ENCODE peak calls at places on chromosomes 6 and 20, in nine cellular contexts. One of them, this sample, is unnamed. For H3K9me3, the result is how much of the 10 kb centered on the place peaks cover.

GRCh38 chr6:29082457-29082856 is 4.7 kb downstream of the OR2B3 start:
- DNase-seq in CD4-positive, alpha-beta T cell: no peak
- DNase-seq in SK-N-SH: no peak
- DNase-seq in hepatocyte: no peak
- DNase-seq in tibial nerve: no peak
- DNase-seq in IMR-90: no peak
- DNase-seq in ovary: no peak
- DNase-seq in tibial artery: no peak
- DNase-seq in endodermal cell: no peak
- DNase-seq in this sample: no peak

GRCh38 chr20:1299522-1299921 is 29.4 kb downstream of the SDCBP2 start:
- DNase-seq in CD4-positive, alpha-beta T cell: peak
- DNase-seq in SK-N-SH: peak
- DNase-seq in hepatocyte: no peak
- DNase-seq in tibial nerve: no peak
- DNase-seq in IMR-90: no peak
- DNase-seq in ovary: no peak
- DNase-seq in tibial artery: peak
- DNase-seq in endodermal cell: peak
- DNase-seq in this sample: no peak

GRCh38 chr6:13256614-13257013 is 71.7 kb downstream of the TBC1D7 start:
- DNase-seq in CD4-positive, alpha-beta T cell: no peak
- DNase-seq in SK-N-SH: no peak
- DNase-seq in hepatocyte: no peak
- DNase-seq in tibial nerve: peak
- DNase-seq in IMR-90: no peak
- DNase-seq in ovary: no peak
- DNase-seq in tibial artery: no peak
- DNase-seq in endodermal cell: no peak
- DNase-seq in this sample: peak

GRCh38 chr20:17859002-17859615 is 109.5 kb downstream of the SNX5 start:
- DNase-seq in CD4-positive, alpha-beta T cell: no peak
- DNase-seq in SK-N-SH: no peak
- DNase-seq in hepatocyte: no peak
- DNase-seq in tibial nerve: no peak
- DNase-seq in IMR-90: no peak
- DNase-seq in ovary: no peak
- DNase-seq in tibial artery: no peak
- DNase-seq in endodermal cell: no peak
- DNase-seq in this sample: no peak

GRCh38 chr20:61649879-61650200 is 397.8 kb downstream of the CDH4 start:
- DNase-seq in CD4-positive, alpha-beta T cell: no peak
- DNase-seq in SK-N-SH: no peak
- DNase-seq in hepatocyte: no peak
- DNase-seq in tibial nerve: no peak
- DNase-seq in IMR-90: no peak
- DNase-seq in ovary: no peak
- DNase-seq in tibial artery: no peak
- DNase-seq in endodermal cell: no peak
- DNase-seq in this sample: no peak

GRCh38 chr6:164417537-164417936 is 891.9 kb downstream of the C6orf118 start:
- DNase-seq in CD4-positive, alpha-beta T cell: no peak
- DNase-seq in SK-N-SH: no peak
- DNase-seq in hepatocyte: no peak
- DNase-seq in tibial nerve: no peak
- DNase-seq in IMR-90: no peak
- DNase-seq in ovary: no peak
- DNase-seq in tibial artery: no peak
- DNase-seq in endodermal cell: peak
- DNase-seq in this sample: no peak

GRCh38 chr20:47551240-47551639 is 49.6 kb downstream of the NCOA3 start:
- DNase-seq in CD4-positive, alpha-beta T cell: no peak
- DNase-seq in SK-N-SH: no peak
- DNase-seq in hepatocyte: no peak
- DNase-seq in tibial nerve: no peak
- DNase-seq in IMR-90: no peak
- DNase-seq in ovary: no peak
- DNase-seq in tibial artery: no peak
- DNase-seq in endodermal cell: no peak
- DNase-seq in this sample: no peak

GRCh38 chr20:387520-387919 is 7.0 kb downstream of the TRIB3 start:
- DNase-seq in CD4-positive, alpha-beta T cell: no peak
- DNase-seq in SK-N-SH: no peak
- DNase-seq in hepatocyte: no peak
- DNase-seq in tibial nerve: no peak
- DNase-seq in IMR-90: no peak
- DNase-seq in ovary: no peak
- DNase-seq in tibial artery: no peak
- DNase-seq in endodermal cell: no peak
- DNase-seq in this sample: no peak

GRCh38 chr20:31833931-31834521 is 11.4 kb downstream of the FOXS1 start:
- DNase-seq in CD4-positive, alpha-beta T cell: no peak
- DNase-seq in SK-N-SH: no peak
- DNase-seq in hepatocyte: no peak
- DNase-seq in tibial nerve: no peak
- DNase-seq in IMR-90: no peak
- DNase-seq in ovary: no peak
- DNase-seq in tibial artery: no peak
- DNase-seq in endodermal cell: no peak
- DNase-seq in this sample: no peak

GRCh38 chr6:107458687-107459282 is 579 bp downstream of the PDSS2 start:
- DNase-seq in CD4-positive, alpha-beta T cell: peak
- DNase-seq in SK-N-SH: no peak
- DNase-seq in hepatocyte: peak
- DNase-seq in tibial nerve: no peak
- DNase-seq in IMR-90: peak
- DNase-seq in ovary: no peak
- DNase-seq in tibial artery: no peak
- DNase-seq in endodermal cell: no peak
- DNase-seq in this sample: no peak

GRCh38 chr20:38298768-38299288 is 5.1 kb upstream of the BPI start:
- DNase-seq in CD4-positive, alpha-beta T cell: no peak
- DNase-seq in SK-N-SH: peak
- DNase-seq in hepatocyte: peak
- DNase-seq in tibial nerve: peak
- DNase-seq in IMR-90: peak
- DNase-seq in ovary: peak
- DNase-seq in tibial artery: peak
- DNase-seq in endodermal cell: no peak
- DNase-seq in this sample: peak

GRCh38 chr6:98657764-98658163 is 176.6 kb upstream of the POU3F2 start:
- DNase-seq in CD4-positive, alpha-beta T cell: no peak
- DNase-seq in SK-N-SH: no peak
- DNase-seq in hepatocyte: peak
- DNase-seq in tibial nerve: peak
- DNase-seq in IMR-90: peak
- DNase-seq in ovary: no peak
- DNase-seq in tibial artery: no peak
- DNase-seq in endodermal cell: peak
- DNase-seq in this sample: no peak

GRCh38 chr6:56268266-56268665 is 20.9 kb upstream of the COL21A1 start:
- DNase-seq in CD4-positive, alpha-beta T cell: no peak
- DNase-seq in SK-N-SH: no peak
- DNase-seq in hepatocyte: no peak
- DNase-seq in tibial nerve: no peak
- DNase-seq in IMR-90: no peak
- DNase-seq in ovary: no peak
- DNase-seq in tibial artery: no peak
- DNase-seq in endodermal cell: no peak
- DNase-seq in this sample: no peak

GRCh38 chr6:56266011-56266410 is 18.6 kb upstream of the COL21A1 start:
- DNase-seq in CD4-positive, alpha-beta T cell: no peak
- DNase-seq in SK-N-SH: no peak
- DNase-seq in hepatocyte: no peak
- DNase-seq in tibial nerve: no peak
- DNase-seq in IMR-90: no peak
- DNase-seq in ovary: no peak
- DNase-seq in tibial artery: no peak
- DNase-seq in endodermal cell: no peak
- DNase-seq in this sample: no peak

DNA sequence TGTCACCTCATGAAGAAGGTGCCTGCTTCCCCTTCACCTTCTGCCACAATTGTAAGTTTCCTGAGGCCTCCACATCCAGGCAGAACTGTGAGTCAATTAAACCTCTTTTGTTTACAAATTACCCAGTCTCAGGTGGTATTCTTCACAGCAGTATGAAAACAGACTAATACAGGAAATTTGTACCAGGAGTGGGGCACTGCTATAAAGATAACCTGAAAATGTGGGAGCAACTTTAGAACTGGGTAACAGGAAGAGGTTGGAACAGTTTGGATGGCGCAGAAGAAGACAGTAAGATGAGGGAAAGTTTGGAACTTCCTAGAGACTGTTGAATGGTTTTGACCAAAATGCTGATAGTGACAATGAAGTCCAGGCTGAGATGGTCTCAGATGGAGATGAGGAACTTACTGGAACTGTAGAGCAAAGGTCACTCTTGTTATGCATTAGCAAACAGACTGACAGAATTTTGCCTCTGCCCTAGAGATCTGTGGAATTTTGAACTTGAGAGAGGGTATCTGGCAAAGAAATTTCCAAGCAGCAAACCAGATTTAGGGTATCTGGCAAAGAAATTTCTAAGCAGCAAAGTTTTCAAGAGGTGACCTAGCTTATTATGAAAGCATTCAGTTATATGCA is 23.5 kb upstream of the COL21A1 start:
- DNase-seq in CD4-positive, alpha-beta T cell: no peak
- DNase-seq in SK-N-SH: no peak
- DNase-seq in hepatocyte: no peak
- DNase-seq in tibial nerve: no peak
- DNase-seq in IMR-90: no peak
- DNase-seq in ovary: no peak
- DNase-seq in tibial artery: no peak
- DNase-seq in endodermal cell: no peak
- DNase-seq in this sample: no peak
- H3K9me3 ChIP-seq in CD4-positive, alpha-beta T cell: under half
- H3K9me3 ChIP-seq in SK-N-SH: under half
- H3K9me3 ChIP-seq in hepatocyte: under half
- H3K9me3 ChIP-seq in tibial nerve: under half
- H3K9me3 ChIP-seq in IMR-90: under half
- H3K9me3 ChIP-seq in ovary: under half
- H3K9me3 ChIP-seq in tibial artery: under half
- H3K9me3 ChIP-seq in endodermal cell: half or more
- H3K9me3 ChIP-seq in this sample: under half

GRCh38 chr6:152874846-152875568 is 107.8 kb downstream of the FBXO5 start:
- DNase-seq in CD4-positive, alpha-beta T cell: no peak
- DNase-seq in SK-N-SH: no peak
- DNase-seq in hepatocyte: no peak
- DNase-seq in tibial nerve: no peak
- DNase-seq in IMR-90: no peak
- DNase-seq in ovary: no peak
- DNase-seq in tibial artery: no peak
- DNase-seq in endodermal cell: no peak
- DNase-seq in this sample: no peak
- TF ChIP-seq CTCF in CD4-positive, alpha-beta T cell: no peak
- TF ChIP-seq CTCF in SK-N-SH: no peak
- TF ChIP-seq CTCF in hepatocyte: no peak
- TF ChIP-seq CTCF in tibial nerve: no peak
- TF ChIP-seq CTCF in IMR-90: no peak
- TF ChIP-seq CTCF in ovary: no peak
- TF ChIP-seq CTCF in tibial artery: no peak
- TF ChIP-seq CTCF in endodermal cell: peak
- TF ChIP-seq CTCF in this sample: no peak

GRCh38 chr20:7773511-7773910 is 166.7 kb downstream of the HAO1 start:
- DNase-seq in CD4-positive, alpha-beta T cell: no peak
- DNase-seq in SK-N-SH: no peak
- DNase-seq in hepatocyte: no peak
- DNase-seq in tibial nerve: no peak
- DNase-seq in IMR-90: no peak
- DNase-seq in ovary: no peak
- DNase-seq in tibial artery: no peak
- DNase-seq in endodermal cell: no peak
- DNase-seq in this sample: no peak

GRCh38 chr20:7770046-7770445 is 170.2 kb downstream of the HAO1 start:
- DNase-seq in CD4-positive, alpha-beta T cell: no peak
- DNase-seq in SK-N-SH: no peak
- DNase-seq in hepatocyte: no peak
- DNase-seq in tibial nerve: no peak
- DNase-seq in IMR-90: no peak
- DNase-seq in ovary: no peak
- DNase-seq in tibial artery: no peak
- DNase-seq in endodermal cell: no peak
- DNase-seq in this sample: no peak

GRCh38 chr20:7775072-7775471 is 165.2 kb downstream of the HAO1 start:
- DNase-seq in CD4-positive, alpha-beta T cell: no peak
- DNase-seq in SK-N-SH: no peak
- DNase-seq in hepatocyte: no peak
- DNase-seq in tibial nerve: no peak
- DNase-seq in IMR-90: peak
- DNase-seq in ovary: no peak
- DNase-seq in tibial artery: no peak
- DNase-seq in endodermal cell: no peak
- DNase-seq in this sample: no peak

GRCh38 chr20:7772376-7772775 is 167.9 kb downstream of the HAO1 start:
- DNase-seq in CD4-positive, alpha-beta T cell: no peak
- DNase-seq in SK-N-SH: no peak
- DNase-seq in hepatocyte: no peak
- DNase-seq in tibial nerve: no peak
- DNase-seq in IMR-90: peak
- DNase-seq in ovary: no peak
- DNase-seq in tibial artery: no peak
- DNase-seq in endodermal cell: no peak
- DNase-seq in this sample: no peak

DNA sequence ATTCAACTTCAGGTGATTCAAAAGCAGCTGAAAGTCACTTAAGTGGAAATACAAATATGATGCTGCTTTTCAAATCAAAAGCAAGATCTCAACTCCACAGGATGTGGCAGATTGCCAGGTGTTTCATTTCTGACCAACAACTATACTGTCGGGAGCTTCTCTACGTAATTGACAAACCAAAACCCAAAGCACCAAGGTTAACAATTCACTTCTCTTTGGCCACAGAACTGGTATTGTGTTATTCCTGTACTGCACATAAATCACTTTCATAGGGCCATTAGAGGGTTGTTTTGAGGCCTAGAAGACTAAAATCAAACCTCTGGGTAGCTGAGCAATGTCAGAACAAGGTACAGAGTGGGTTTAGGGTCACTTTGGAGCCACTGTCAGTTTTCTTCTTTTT is 169.7 kb downstream of the HAO1 start:
- DNase-seq in CD4-positive, alpha-beta T cell: no peak
- DNase-seq in SK-N-SH: no peak
- DNase-seq in hepatocyte: no peak
- DNase-seq in tibial nerve: no peak
- DNase-seq in IMR-90: no peak
- DNase-seq in ovary: no peak
- DNase-seq in tibial artery: no peak
- DNase-seq in endodermal cell: no peak
- DNase-seq in this sample: no peak
- H3K9me3 ChIP-seq in CD4-positive, alpha-beta T cell: under half
- H3K9me3 ChIP-seq in SK-N-SH: under half
- H3K9me3 ChIP-seq in hepatocyte: under half
- H3K9me3 ChIP-seq in tibial nerve: under half
- H3K9me3 ChIP-seq in IMR-90: under half
- H3K9me3 ChIP-seq in ovary: under half
- H3K9me3 ChIP-seq in tibial artery: under half
- H3K9me3 ChIP-seq in endodermal cell: under half
- H3K9me3 ChIP-seq in this sample: under half

DNA sequence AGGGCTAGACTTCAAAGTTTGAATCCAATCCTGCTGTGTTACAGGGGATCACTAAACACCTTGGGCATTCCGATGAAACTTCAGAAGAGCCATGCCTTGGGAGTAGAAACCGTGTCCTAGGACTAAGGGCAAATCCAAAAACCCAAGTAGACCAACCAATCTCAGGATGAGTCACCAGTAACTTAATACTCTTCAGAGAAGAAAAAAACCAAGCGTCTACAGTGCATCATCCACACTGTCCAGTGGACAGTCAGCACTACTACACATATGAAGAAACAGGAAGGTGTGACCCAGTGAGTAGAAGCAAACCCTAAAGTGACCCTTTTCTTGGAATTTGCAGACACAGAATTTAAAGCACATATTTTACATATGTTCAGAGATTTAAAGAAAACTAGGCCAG is 39.4 kb upstream of the VAPB start:
- DNase-seq in CD4-positive, alpha-beta T cell: no peak
- DNase-seq in SK-N-SH: peak
- DNase-seq in hepatocyte: no peak
- DNase-seq in tibial nerve: no peak
- DNase-seq in IMR-90: peak
- DNase-seq in ovary: no peak
- DNase-seq in tibial artery: no peak
- DNase-seq in endodermal cell: no peak
- DNase-seq in this sample: no peak
- TF ChIP-seq CTCF in CD4-positive, alpha-beta T cell: no peak
- TF ChIP-seq CTCF in SK-N-SH: peak
- TF ChIP-seq CTCF in hepatocyte: no peak
- TF ChIP-seq CTCF in tibial nerve: no peak
- TF ChIP-seq CTCF in IMR-90: peak
- TF ChIP-seq CTCF in ovary: no peak
- TF ChIP-seq CTCF in tibial artery: no peak
- TF ChIP-seq CTCF in endodermal cell: no peak
- TF ChIP-seq CTCF in this sample: no peak

This sample was measured in ascending aorta.